ENCODE peak calls at places on chromosomes 5 and 9, in nine cellular contexts. H, V, K, Z, P, L, J, F and Y are unnamed samples.

GRCh38 chr5:143870871-143871632 is 59.1 kb downstream of the HMHB1 start:
- DNase-seq in H (no peak), V (no peak), K (peak; percentile 45), Z (peak; percentile 14), P (no peak), L (no peak), J (no peak), F (peak; percentile 29), Y (no peak)

GRCh38 chr5:55897905-55898304 is 46.7 kb downstream of the IL31RA start:
- DNase-seq in H (no peak), V (no peak), K (peak; percentile 78), Z (peak; percentile 68), P (no peak), L (no peak), J (peak; percentile 62), F (no peak), Y (no peak)

GRCh38 chr9:131836607-131837315 is 96.9 kb upstream of the RAPGEF1 start:
- DNase-seq in H (no peak), V (no peak), K (no peak), Z (no peak), P (no peak), L (no peak), J (no peak), F (no peak), Y (no peak)

GRCh38 chr9:124291801-124292396 is 34.1 kb downstream of the NEK6 start:
- DNase-seq in H (no peak), V (no peak), K (no peak), Z (no peak), P (peak; percentile 21), L (no peak), J (no peak), F (peak; percentile 7), Y (no peak)

GRCh38 chr5:145835839-145836222 is 689 bp upstream of the PRELID2 start:
- DNase-seq in H (no peak), V (no peak), K (no peak), Z (no peak), P (no peak), L (peak; percentile 79), J (no peak), F (no peak), Y (no peak)

GRCh38 chr5:15664961-15665360 is 165.0 kb downstream of the FBXL7 start:
- DNase-seq in H (no peak), V (no peak), K (no peak), Z (peak; percentile 18), P (no peak), L (no peak), J (peak; percentile 45), F (no peak), Y (no peak)

GRCh38 chr5:27706832-27707231 is 668.4 kb upstream of the CDH9 start:
- DNase-seq in H (no peak), V (no peak), K (no peak), Z (no peak), P (no peak), L (peak; percentile 7), J (no peak), F (peak; percentile 78), Y (no peak)

GRCh38 chr5:165805756-165806155 is 2300.3 kb downstream of the MAT2B start:
- DNase-seq in H (no peak), V (no peak), K (peak; percentile 65), Z (no peak), P (no peak), L (no peak), J (no peak), F (no peak), Y (no peak)

GRCh38 chr5:80128129-80128528 is 93.0 kb downstream of the THBS4 start:
- DNase-seq in H (no peak), V (no peak), K (peak; percentile 80), Z (no peak), P (no peak), L (no peak), J (no peak), F (no peak), Y (no peak)

GRCh38 chr9:112380771-112381181 is 868 bp downstream of the HSDL2 start:
- DNase-seq in H (no peak), V (no peak), K (no peak), Z (peak; percentile 47), P (no peak), L (no peak), J (peak; percentile 29), F (peak; percentile 13), Y (no peak)

GRCh38 chr5:133230823-133231578 is 179.2 kb downstream of the HSPA4 start:
- DNase-seq in H (no peak), V (no peak), K (no peak), Z (no peak), P (no peak), L (no peak), J (no peak), F (no peak), Y (no peak)

GRCh38 chr9:90867101-90867500 is 65.5 kb downstream of the SYK start:
- DNase-seq in H (no peak), V (no peak), K (no peak), Z (no peak), P (no peak), L (no peak), J (no peak), F (no peak), Y (no peak)

GRCh38 chr5:134223406-134224251 is 2.2 kb downstream of the PPP2CA start:
- DNase-seq in H (no peak), V (no peak), K (no peak), Z (peak; percentile 51), P (no peak), L (no peak), J (peak; percentile 52), F (no peak), Y (no peak)

GRCh38 chr5:130712324-130712723 is 452.7 kb downstream of the HINT1 start:
- DNase-seq in H (no peak), V (no peak), K (no peak), Z (no peak), P (no peak), L (no peak), J (no peak), F (no peak), Y (no peak)

GRCh38 chr5:12772276-12772675 is 868.0 kb upstream of the CTNND2 start:
- DNase-seq in H (no peak), V (no peak), K (no peak), Z (no peak), P (no peak), L (no peak), J (no peak), F (no peak), Y (no peak)

GRCh38 chr9:129719135-129719534 is 33.7 kb downstream of the PTGES start:
- DNase-seq in H (no peak), V (no peak), K (peak; percentile 49), Z (no peak), P (no peak), L (peak; percentile 25), J (no peak), F (no peak), Y (no peak)

GRCh38 chr9:99851028-99851822 is 29.5 kb downstream of the NR4A3 start:
- DNase-seq in H (no peak), V (no peak), K (no peak), Z (no peak), P (no peak), L (no peak), J (no peak), F (no peak), Y (no peak)

GRCh38 chr9:97518909-97519307 is 17.4 kb downstream of the TMOD1 start:
- DNase-seq in H (no peak), V (no peak), K (no peak), Z (no peak), P (no peak), L (peak; percentile 69), J (peak; percentile 92), F (peak; percentile 62), Y (peak; percentile 97)

GRCh38 chr9:134712243-134712642 is 70.6 kb downstream of the COL5A1 start:
- DNase-seq in H (no peak), V (no peak), K (no peak), Z (no peak), P (no peak), L (no peak), J (no peak), F (no peak), Y (no peak)

GRCh38 chr5:52989781-52990530 is 804 bp downstream of the ITGA2 start:
- DNase-seq in H (no peak), V (no peak), K (peak; percentile 40), Z (peak; percentile 64), P (no peak), L (peak; percentile 79), J (peak; percentile 60), F (no peak), Y (peak; percentile 78)

GRCh38 chr5:54883374-54884194 is 101.8 kb downstream of the ESM1 start:
- DNase-seq in H (peak; percentile 55), V (no peak), K (peak; percentile 78), Z (peak; percentile 26), P (no peak), L (peak; percentile 48), J (peak; percentile 54), F (no peak), Y (peak; percentile 53)

GRCh38 chr5:43075319-43076293 is 35.5 kb upstream of the ANXA2R start:
- DNase-seq in H (no peak), V (no peak), K (no peak), Z (peak; percentile 95), P (no peak), L (no peak), J (no peak), F (no peak), Y (peak; percentile 46)

GRCh38 chr5:82734291-82734690 is 342.9 kb downstream of the TMEM167A start:
- DNase-seq in H (no peak), V (no peak), K (no peak), Z (peak; percentile 9), P (no peak), L (no peak), J (no peak), F (no peak), Y (no peak)

GRCh38 chr9:137423001-137423809 is at the start of the genes EXD3 and NOXA1:
- DNase-seq in H (peak; percentile 81), V (peak; percentile 94), K (peak; percentile 87), Z (peak; percentile 93), P (peak; percentile 84), L (peak; percentile 98), J (peak; percentile 88), F (peak; percentile 77), Y (peak; percentile 80)

GRCh38 chr9:23798325-23798724 is 27.7 kb downstream of the ELAVL2 start:
- DNase-seq in H (no peak), V (no peak), K (no peak), Z (no peak), P (no peak), L (no peak), J (no peak), F (no peak), Y (no peak)

GRCh38 chr5:17113174-17113941 is 104.1 kb upstream of the BASP1 start:
- DNase-seq in H (no peak), V (no peak), K (peak; percentile 36), Z (peak; percentile 90), P (no peak), L (no peak), J (peak; percentile 89), F (peak; percentile 36), Y (no peak)

GRCh38 chr9:6055213-6055612 is 39.8 kb upstream of the RANBP6 start:
- DNase-seq in H (no peak), V (no peak), K (peak; percentile 47), Z (peak; percentile 99), P (no peak), L (peak; percentile 86), J (peak; percentile 91), F (peak; percentile 53), Y (peak; percentile 91)

GRCh38 chr9:95297316-95297715 is 20.2 kb downstream of the FANCC start:
- DNase-seq in H (no peak), V (no peak), K (no peak), Z (no peak), P (no peak), L (no peak), J (no peak), F (no peak), Y (no peak)

GRCh38 chr5:115329475-115329874 is 33.0 kb upstream of the CCDC112 start:
- DNase-seq in H (no peak), V (no peak), K (peak; percentile 72), Z (no peak), P (no peak), L (no peak), J (no peak), F (no peak), Y (no peak)

GRCh38 chr9:5886114-5886939 is 4.4 kb upstream of the MLANA start:
- DNase-seq in H (peak; percentile 67), V (peak; percentile 55), K (peak; percentile 93), Z (peak; percentile 73), P (peak; percentile 53), L (peak; percentile 87), J (peak; percentile 65), F (peak; percentile 29), Y (peak; percentile 70)